ENCODE peak calls at places on chromosomes 6 and 20, in seven cellular contexts. D, J, G, P, N, I and T are unnamed samples.

GRCh38 chr6:144413418-144413817 is 128.3 kb downstream of the UTRN start:
- DNase-seq in P (no peak), I (no peak), J (no peak), G (no peak), D (no peak), N (no peak), T (no peak)

GRCh38 chr6:124551711-124552233 is 410.5 kb upstream of the RNF217 start:
- DNase-seq in I (no peak), G (no peak), D (no peak), N (no peak), P (no peak), J (no peak), T (no peak)

GRCh38 chr6:10582774-10583508 is 61.8 kb downstream of the GCNT2 start:
- DNase-seq in I (no peak), J (no peak), G (no peak), D (no peak), P (no peak), N (peak), T (peak)

GRCh38 chr6:18431581-18431980 is 44.4 kb downstream of the RNF144B start:
- DNase-seq in D (no peak), J (no peak), P (no peak), I (no peak), N (no peak), G (no peak), T (no peak)

GRCh38 chr20:1185781-1186334 is 1.1 kb upstream of the TMEM74B start:
- DNase-seq in G (peak), N (peak), I (peak), P (peak), J (peak), D (no peak), T (peak)

GRCh38 chr6:157070403-157071107 is 252.8 kb downstream of the TMEM242 start:
- DNase-seq in N (no peak), J (no peak), G (no peak), P (no peak), D (no peak), I (no peak), T (no peak)

GRCh38 chr6:33849500-33850075 is 45.8 kb upstream of the MLN start:
- DNase-seq in N (no peak), I (no peak), P (no peak), G (no peak), D (no peak), J (no peak), T (no peak)

GRCh38 chr20:1087311-1087710 is 31.1 kb upstream of the PSMF1 start:
- DNase-seq in D (no peak), N (no peak), I (no peak), G (no peak), P (no peak), J (no peak), T (no peak)

GRCh38 chr6:43938178-43939101 is 168.4 kb downstream of the VEGFA start:
- DNase-seq in P (no peak), I (no peak), D (no peak), N (no peak), G (no peak), J (peak), T (no peak)

GRCh38 chr6:39843305-39844020 is 51.3 kb downstream of the DAAM2 start:
- DNase-seq in J (peak), D (no peak), I (no peak), P (no peak), G (peak), N (no peak), T (no peak)

GRCh38 chr6:16670617-16671051 is 90.6 kb downstream of the ATXN1 start:
- DNase-seq in N (no peak), G (no peak), D (no peak), P (no peak), I (no peak), J (no peak), T (no peak)

GRCh38 chr6:149094156-149094555 is 223.4 kb upstream of the TAB2 start:
- DNase-seq in I (peak), G (no peak), P (no peak), N (no peak), D (no peak), J (no peak), T (no peak)

GRCh38 chr6:11921017-11921438 is 91.1 kb upstream of the HIVEP1 start:
- DNase-seq in D (no peak), G (peak), J (no peak), I (no peak), N (no peak), P (peak), T (no peak)

GRCh38 chr6:105874835-105875626 is 211.1 kb upstream of the PRDM1 start:
- DNase-seq in P (no peak), N (no peak), G (no peak), D (no peak), I (no peak), J (no peak), T (no peak)

GRCh38 chr20:44651507-44652373 is at the start of gene ADA:
- DNase-seq in P (peak), I (no peak), N (peak), D (no peak), G (no peak), J (peak), T (peak)

GRCh38 chr6:169807219-169807618 is 55.8 kb downstream of the ERMARD start:
- DNase-seq in P (no peak), J (no peak), D (no peak), G (no peak), I (no peak), N (no peak), T (no peak)

GRCh38 chr6:4727236-4727635 is 49.0 kb upstream of the CDYL start:
- DNase-seq in D (no peak), J (no peak), N (no peak), P (peak), G (no peak), I (no peak), T (no peak)

GRCh38 chr6:44020664-44021425 is 106.4 kb downstream of the MRPL14 start:
- DNase-seq in G (no peak), J (no peak), N (no peak), P (no peak), D (no peak), I (no peak), T (no peak)

GRCh38 chr6:161557333-161558107 is 283.7 kb upstream of the AGPAT4 start:
- DNase-seq in J (no peak), I (no peak), P (no peak), N (no peak), D (no peak), G (no peak), T (no peak)

GRCh38 chr6:17725083-17725482 is 18.4 kb upstream of the NUP153 start:
- DNase-seq in N (peak), P (peak), D (no peak), J (peak), G (no peak), I (peak), T (no peak)

GRCh38 chr6:150033197-150033771 is 8.0 kb upstream of the RAET1L start:
- DNase-seq in P (no peak), D (no peak), N (no peak), I (no peak), G (no peak), J (no peak), T (no peak)

GRCh38 chr20:50837532-50838321 is 42.9 kb downstream of the BCAS4 start:
- DNase-seq in N (no peak), G (no peak), I (no peak), D (no peak), P (peak), J (no peak), T (no peak)

GRCh38 chr6:112197636-112198035 is 56.7 kb downstream of the LAMA4 start:
- DNase-seq in N (no peak), G (no peak), I (no peak), D (no peak), J (no peak), P (no peak), T (no peak)

GRCh38 chr6:28458577-28458976 is 15.3 kb upstream of the ZSCAN23 start:
- DNase-seq in N (no peak), I (no peak), P (no peak), J (no peak), G (no peak), D (no peak), T (no peak)

GRCh38 chr6:154453329-154453728 is 57.2 kb downstream of the CNKSR3 start:
- DNase-seq in I (no peak), J (no peak), G (no peak), N (no peak), P (no peak), D (no peak), T (no peak)

GRCh38 chr20:63635431-63636141 is 8.7 kb upstream of the GMEB2 start:
- DNase-seq in D (peak), G (no peak), N (no peak), I (no peak), J (no peak), P (no peak), T (no peak)

GRCh38 chr20:31515775-31516107 is 1.5 kb downstream of the HM13 start:
- DNase-seq in J (no peak), I (no peak), G (no peak), D (no peak), P (no peak), N (no peak), T (no peak)

GRCh38 chr6:157635388-157636244 is 187.4 kb upstream of the SNX9 start:
- DNase-seq in G (no peak), D (no peak), N (no peak), P (peak), J (no peak), I (no peak), T (peak)

GRCh38 chr6:73017473-73017872 is 207.8 kb downstream of the KHDC1L start:
- DNase-seq in I (no peak), P (no peak), G (no peak), J (no peak), D (no peak), N (no peak), T (no peak)

GRCh38 chr6:151063339-151063738 is 176.4 kb upstream of the AKAP12 start:
- DNase-seq in N (no peak), D (no peak), J (no peak), P (no peak), I (no peak), G (peak), T (no peak)

GRCh38 chr20:51815383-51816076 is 13.2 kb upstream of the SALL4 start:
- DNase-seq in D (no peak), J (no peak), P (no peak), I (no peak), N (peak), G (no peak), T (no peak)

GRCh38 chr6:4208158-4208557 is 72.8 kb upstream of the ECI2 start:
- DNase-seq in N (no peak), J (no peak), I (no peak), D (no peak), G (no peak), P (no peak), T (no peak)

GRCh38 chr6:41894366-41895299 is 542 bp downstream of the USP49 start:
- DNase-seq in N (no peak), G (no peak), I (no peak), D (no peak), P (peak), J (no peak), T (no peak)

GRCh38 chr6:11392778-11393507 is 144.6 kb upstream of the TMEM170B start:
- DNase-seq in D (no peak), J (peak), I (no peak), G (no peak), N (peak), P (no peak), T (no peak)

GRCh38 chr20:8633366-8633765 is 435.5 kb upstream of the PLCB4 start:
- DNase-seq in I (no peak), J (no peak), G (no peak), D (no peak), N (no peak), P (no peak), T (no peak)

GRCh38 chr20:17885544-17885943 is 83.0 kb downstream of the SNX5 start:
- DNase-seq in D (no peak), I (no peak), P (no peak), N (no peak), J (no peak), G (no peak), T (no peak)

GRCh38 chr6:131067521-131067920 is 4.5 kb upstream of the EPB41L2 start:
- DNase-seq in G (no peak), J (no peak), N (no peak), P (no peak), D (no peak), I (no peak), T (no peak)

GRCh38 chr20:26209171-26209941 is 512.7 kb upstream of the ZNF337 start:
- DNase-seq in N (no peak), G (no peak), I (no peak), D (no peak), J (peak), P (no peak), T (no peak)

GRCh38 chr6:29631860-29632731 is 887 bp downstream of the GABBR1 start:
- DNase-seq in I (no peak), G (no peak), D (no peak), J (peak), P (peak), N (no peak), T (peak)

GRCh38 chr6:137044366-137045220 is at the start of gene IL20RA:
- DNase-seq in G (no peak), P (no peak), D (no peak), J (peak), I (no peak), N (no peak), T (peak)

DNA sequence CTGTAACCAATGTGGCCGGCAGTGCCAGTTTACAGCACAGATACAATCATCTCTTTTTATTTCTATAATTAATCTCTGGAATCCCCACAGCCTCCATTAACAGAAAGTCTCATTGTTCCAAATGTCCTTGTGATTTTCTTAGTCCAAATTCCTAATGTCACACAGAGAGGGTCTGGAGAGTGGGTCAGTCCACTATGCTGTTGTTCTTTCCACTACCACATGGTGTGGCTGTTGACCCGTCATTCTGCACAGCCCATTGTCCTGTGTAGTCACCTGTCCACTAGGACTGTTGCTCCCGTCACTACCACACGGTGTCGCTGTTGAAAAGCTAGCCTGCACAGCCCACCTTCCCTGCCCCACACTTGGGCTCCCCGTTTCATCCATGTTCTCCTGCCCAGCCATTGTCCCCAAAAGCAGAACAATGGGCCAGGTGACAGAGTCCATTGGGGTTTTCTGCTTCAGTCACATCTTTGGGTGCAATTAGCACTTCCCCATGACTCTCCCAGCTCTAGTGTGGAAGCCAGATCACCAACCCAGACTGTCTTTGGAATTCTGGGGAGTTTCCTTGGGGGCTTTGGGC is 8.6 kb upstream of the LBP start:
- DNase-seq in P (peak), N (peak), D (no peak), J (peak), G (peak), I (peak), T (peak)
- TF ChIP-seq JUND in P (peak), N (no peak), D (no peak), J (no peak), G (no peak), I (peak), T (no peak)

DNA sequence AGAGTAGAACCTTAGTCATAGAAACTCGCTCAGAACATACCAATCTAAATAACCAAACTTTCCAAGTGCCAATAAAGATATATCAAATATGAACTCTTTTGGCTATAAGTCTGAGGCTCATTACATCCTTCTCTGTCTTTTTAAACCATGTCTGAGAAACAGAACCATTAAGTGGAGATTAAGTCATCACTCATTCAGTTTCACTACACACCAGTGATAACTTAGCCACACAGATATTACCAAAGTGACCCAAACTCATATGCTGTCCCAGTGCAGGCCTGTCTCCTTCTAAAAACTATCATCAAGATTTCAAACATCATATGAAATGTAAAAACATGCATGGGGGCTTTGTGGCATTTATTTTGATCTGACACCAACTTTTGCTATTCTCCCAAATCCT is 12.0 kb downstream of the GCLC start:
- DNase-seq in P (no peak), N (no peak), I (no peak), D (no peak), G (no peak), J (no peak), T (no peak)
- TF ChIP-seq JUND in P (no peak), N (no peak), I (no peak), D (no peak), G (no peak), J (no peak), T (no peak)

DNA sequence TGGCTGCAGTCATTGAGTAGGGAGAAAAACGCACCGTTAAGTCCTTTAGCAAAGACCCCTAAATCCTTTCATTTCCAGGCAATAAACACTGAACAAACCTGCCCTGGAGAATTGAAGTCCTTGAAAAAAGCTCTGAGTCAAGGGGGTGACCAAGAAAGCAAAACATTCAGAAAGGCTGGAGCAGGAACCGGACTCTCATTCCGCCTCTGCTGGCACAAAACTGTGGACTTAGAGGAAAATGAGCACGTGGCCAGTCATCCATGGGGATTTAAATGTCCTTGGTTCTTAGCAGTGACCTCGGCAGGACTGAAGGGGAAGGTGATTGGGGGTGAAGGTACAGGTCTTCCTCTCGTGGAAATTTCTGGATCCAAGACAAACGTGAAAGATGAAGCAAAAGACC is 103.0 kb downstream of the CDH4 start:
- DNase-seq in G (no peak), I (no peak), N (no peak), J (no peak), D (no peak), P (no peak), T (no peak)
- TF ChIP-seq JUND in G (no peak), I (no peak), N (no peak), J (no peak), D (no peak), P (no peak), T (no peak)

DNA sequence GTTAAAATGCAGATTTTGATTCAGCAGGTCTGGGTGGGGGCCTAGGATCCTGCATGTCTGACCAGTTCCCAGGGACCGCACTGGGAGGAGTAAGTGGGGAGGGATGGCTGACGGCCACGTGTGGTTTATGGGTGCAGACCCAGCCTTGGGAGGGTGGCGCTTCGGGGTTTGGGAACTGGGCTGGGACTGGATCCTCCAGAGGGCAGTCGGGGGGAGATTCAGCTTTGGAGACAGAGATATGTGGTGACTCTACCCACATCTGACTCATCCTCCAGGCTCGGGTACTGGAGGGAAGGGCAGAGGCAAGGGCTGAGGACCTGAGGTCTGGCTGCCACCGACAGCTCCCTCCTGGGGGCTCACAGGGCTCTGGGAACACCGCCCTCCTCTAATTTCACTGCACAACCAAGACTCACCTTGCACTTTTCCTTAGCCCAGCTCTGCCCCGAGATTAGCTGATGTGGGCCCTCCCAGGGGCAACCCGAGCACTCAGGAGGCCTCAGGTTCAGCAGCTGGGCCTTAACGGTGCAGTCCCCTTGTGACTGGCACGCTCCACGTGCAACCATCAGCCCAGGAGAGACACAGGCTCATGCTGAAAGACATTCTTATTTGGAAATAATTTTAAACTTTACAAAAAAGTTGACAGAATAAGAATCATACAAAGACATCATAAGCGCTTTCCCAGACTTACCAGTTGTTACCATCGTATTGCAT is 172.8 kb upstream of the PMEPA1 start:
- DNase-seq in I (no peak), P (no peak), J (no peak), G (no peak), D (no peak), N (no peak), T (no peak)
- TF ChIP-seq JUND in I (no peak), P (no peak), J (no peak), G (no peak), D (no peak), N (no peak), T (no peak)

GRCh38 chr6:2988076-2988425 is 11.6 kb upstream of the NQO2 start:
- DNase-seq in J (no peak), P (no peak), N (no peak), I (no peak), D (no peak), G (no peak), T (no peak)

GRCh38 chr6:2984738-2985381 is 13.5 kb upstream of the SERPINB6 start:
- DNase-seq in N (no peak), D (no peak), G (no peak), I (no peak), J (no peak), P (no peak), T (peak)

GRCh38 chr6:2989332-2990178 is 10.1 kb upstream of the NQO2 start:
- DNase-seq in G (peak), D (peak), N (peak), P (peak), J (peak), I (peak), T (peak)

GRCh38 chr6:2988426-2989331 is 11.0 kb upstream of the NQO2 start:
- DNase-seq in N (peak), D (no peak), G (peak), P (peak), I (peak), J (peak), T (peak)

DNA sequence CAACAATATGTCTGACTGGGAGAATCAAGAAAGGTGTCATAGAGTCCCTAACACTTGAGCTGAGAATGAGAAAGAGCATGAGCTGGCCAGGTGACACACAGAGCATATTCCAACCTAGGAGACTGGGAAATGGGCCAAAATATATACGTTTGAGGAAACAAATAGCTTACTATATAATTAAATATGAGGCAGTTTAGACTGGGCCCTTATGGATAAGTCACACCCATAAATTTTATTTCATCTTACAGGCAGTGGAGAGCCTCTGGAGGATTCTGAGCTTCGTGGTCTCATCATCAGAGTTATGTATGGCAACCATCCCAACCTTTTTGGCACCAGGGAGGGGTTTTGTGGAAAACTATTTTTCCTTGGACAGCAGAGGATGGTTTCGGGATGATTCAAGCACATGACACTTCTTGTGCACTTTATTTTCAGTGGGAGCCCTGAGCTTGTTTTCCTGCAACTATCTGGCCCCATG is 12.9 kb upstream of the NQO2 start:
- DNase-seq in J (no peak), N (no peak), D (no peak), P (no peak), G (no peak), I (no peak), T (no peak)
- TF ChIP-seq JUND in J (peak), N (no peak), D (no peak), P (no peak), G (no peak), I (no peak), T (no peak)

GRCh38 chr6:47203266-47203967 is 106.3 kb downstream of the TNFRSF21 start:
- DNase-seq in N (no peak), I (no peak), J (no peak), D (peak), G (no peak), P (no peak), T (no peak)
- TF ChIP-seq JUND in N (no peak), I (no peak), J (no peak), D (no peak), G (no peak), P (no peak), T (no peak)